ENCODE peak calls at places on chromosomes 12 and 14, in five cellular contexts. G is endothelial cell, M is tibial artery, O is BJ, F is Calu3. C is an unnamed sample.

GRCh38 chr12:80709811-80710726 is 2.6 kb downstream of the MYF6 start:
- DNase-seq in O (no peak), M (no peak), F (no peak), G (no peak), C (peak; percentile 8)

GRCh38 chr14:32991706-32992105 is 53.0 kb downstream of the NPAS3 start:
- DNase-seq in M (no peak), F (no peak), G (no peak), O (peak; percentile 18), C (no peak)

GRCh38 chr14:99262977-99263448 is 9.0 kb downstream of the BCL11B start:
- DNase-seq in O (no peak), F (no peak), G (peak; percentile 35), M (peak; percentile 41), C (no peak)

GRCh38 chr14:97408937-97409860 is 612.0 kb downstream of the VRK1 start:
- DNase-seq in G (no peak), O (no peak), F (no peak), M (no peak), C (no peak)

GRCh38 chr14:90266441-90267154 is 10.2 kb downstream of the PSMC1 start:
- DNase-seq in O (no peak), F (no peak), G (no peak), M (no peak), C (no peak)

GRCh38 chr14:99995700-99996356 is 69.4 kb upstream of the EVL start:
- DNase-seq in G (peak; percentile 65), F (peak; percentile 75), M (peak; percentile 70), O (no peak), C (peak; percentile 74)

GRCh38 chr12:124901003-124901402 is 13.4 kb downstream of the UBC start:
- DNase-seq in M (no peak), F (no peak), O (no peak), G (no peak), C (no peak)

GRCh38 chr14:89638888-89639287 is 221.9 kb upstream of the FOXN3 start:
- DNase-seq in G (no peak), O (no peak), M (no peak), F (no peak), C (no peak)

GRCh38 chr12:116864371-116865160 is 16.7 kb downstream of the HRK start:
- DNase-seq in M (peak; percentile 73), G (no peak), F (no peak), O (peak; percentile 86), C (peak; percentile 8)

GRCh38 chr12:47885566-47885965 is 19.2 kb downstream of the VDR start:
- DNase-seq in M (peak; percentile 10), F (no peak), G (no peak), O (no peak), C (no peak)

GRCh38 chr12:49188205-49188915 is 520 bp downstream of the TUBA1A start:
- DNase-seq in O (no peak), G (peak; percentile 36), M (peak; percentile 90), F (peak; percentile 58), C (peak; percentile 74)

GRCh38 chr12:56593909-56594621 is 36.1 kb downstream of the BAZ2A start:
- DNase-seq in M (peak; percentile 77), O (peak; percentile 33), F (peak; percentile 67), G (peak; percentile 73), C (peak; percentile 61)

GRCh38 chr14:73784065-73784987 is 67.3 kb upstream of the PTGR2 start:
- DNase-seq in M (no peak), O (no peak), F (no peak), G (no peak), C (peak; percentile 79)

GRCh38 chr12:88383405-88383804 is 196.9 kb downstream of the KITLG start:
- DNase-seq in M (no peak), O (no peak), G (no peak), F (no peak), C (no peak)

GRCh38 chr14:37588956-37589737 is 5.9 kb downstream of the FOXA1 start:
- DNase-seq in G (no peak), O (no peak), F (no peak), M (no peak), C (peak; percentile 62)

GRCh38 chr12:104672501-104673265 is 215.9 kb downstream of the CHST11 start:
- DNase-seq in M (peak; percentile 95), G (no peak), F (peak; percentile 24), O (no peak), C (peak; percentile 80)

GRCh38 chr12:25495336-25496097 is 57.6 kb downstream of the LMNTD1 start:
- DNase-seq in G (no peak), M (no peak), O (peak; percentile 61), F (peak; percentile 2), C (peak; percentile 86)

GRCh38 chr14:54672688-54673087 is 105.8 kb downstream of the SAMD4A start:
- DNase-seq in F (no peak), M (no peak), O (no peak), G (no peak), C (no peak)

GRCh38 chr12:41802803-41803202 is 341.9 kb downstream of the GXYLT1 start:
- DNase-seq in F (no peak), O (no peak), G (no peak), M (no peak), C (no peak)

GRCh38 chr14:75542585-75543091 is 20.4 kb downstream of the BATF start:
- DNase-seq in M (peak; percentile 78), F (peak; percentile 46), O (no peak), G (no peak), C (no peak)

GRCh38 chr14:71004481-71004880 is 97.2 kb downstream of the PCNX1 start:
- DNase-seq in F (no peak), O (no peak), M (no peak), G (no peak), C (no peak)

GRCh38 chr14:66078031-66078430 is 408.1 kb upstream of the CCDC196 start:
- DNase-seq in F (no peak), G (no peak), M (no peak), O (no peak), C (no peak)

GRCh38 chr14:63342381-63342780 is 23.6 kb upstream of the GPHB5 start:
- DNase-seq in O (no peak), G (no peak), F (no peak), M (no peak), C (peak; percentile 24)

GRCh38 chr14:96629558-96630222 is 127.5 kb downstream of the PAPOLA start:
- DNase-seq in F (no peak), M (peak; percentile 47), O (no peak), G (no peak), C (no peak)

GRCh38 chr14:21993837-21994236 is 320.2 kb upstream of the OR4E1 start:
- DNase-seq in O (no peak), M (no peak), G (no peak), F (no peak), C (no peak)

GRCh38 chr14:21995332-21995731 is 321.7 kb upstream of the OR4E1 start:
- DNase-seq in O (no peak), M (no peak), F (no peak), G (no peak), C (no peak)

GRCh38 chr14:21999400-21999799 is 325.8 kb upstream of the OR4E1 start:
- DNase-seq in M (no peak), O (no peak), G (no peak), F (no peak), C (peak; percentile 37)

GRCh38 chr14:21993070-21993469 is 319.5 kb upstream of the OR4E1 start:
- DNase-seq in M (no peak), G (no peak), O (no peak), F (no peak), C (no peak)

GRCh38 chr14:21997300-21997699 is 323.7 kb upstream of the OR4E1 start:
- DNase-seq in G (peak; percentile 22), M (no peak), F (peak; percentile 24), O (no peak), C (peak; percentile 68)
- TF ChIP-seq CTCF in G (no peak), M (no peak), F (no peak), O (no peak), C (peak; percentile 60)

DNA sequence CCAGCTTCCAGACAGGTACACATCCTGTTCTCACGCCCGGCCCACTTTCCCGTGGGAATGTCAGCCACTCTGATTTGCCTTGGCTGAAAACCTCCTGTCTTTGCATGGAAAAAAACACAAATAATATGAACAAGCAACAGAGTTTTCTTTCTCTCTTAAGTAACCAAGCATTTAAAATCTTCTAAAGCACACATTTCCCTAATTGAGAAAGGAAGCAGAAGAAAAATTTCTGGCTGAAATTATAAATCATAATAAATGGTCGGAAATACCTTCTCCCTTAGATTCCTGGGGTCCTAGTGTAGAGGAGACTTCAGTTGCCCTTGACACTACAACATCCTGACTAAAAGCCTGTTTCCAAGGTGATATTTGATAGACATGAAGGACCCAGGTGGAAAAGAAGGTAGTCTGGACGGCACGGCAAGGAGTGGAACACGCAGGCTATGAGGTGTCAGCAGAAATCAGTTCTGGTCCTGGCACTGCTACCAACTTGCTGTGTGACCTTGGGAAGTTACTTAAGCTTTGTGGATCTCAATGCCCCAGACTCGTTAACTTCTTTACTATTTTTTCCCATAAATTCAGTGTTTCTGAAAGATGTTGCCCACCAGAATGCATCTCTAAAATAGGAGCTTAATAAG is 37.0 kb upstream of the BCL2L14 start:
- DNase-seq in G (no peak), F (no peak), M (no peak), O (no peak), C (no peak)
- TF ChIP-seq CTCF in G (no peak), F (peak; percentile 11), M (no peak), O (no peak), C (no peak)

DNA sequence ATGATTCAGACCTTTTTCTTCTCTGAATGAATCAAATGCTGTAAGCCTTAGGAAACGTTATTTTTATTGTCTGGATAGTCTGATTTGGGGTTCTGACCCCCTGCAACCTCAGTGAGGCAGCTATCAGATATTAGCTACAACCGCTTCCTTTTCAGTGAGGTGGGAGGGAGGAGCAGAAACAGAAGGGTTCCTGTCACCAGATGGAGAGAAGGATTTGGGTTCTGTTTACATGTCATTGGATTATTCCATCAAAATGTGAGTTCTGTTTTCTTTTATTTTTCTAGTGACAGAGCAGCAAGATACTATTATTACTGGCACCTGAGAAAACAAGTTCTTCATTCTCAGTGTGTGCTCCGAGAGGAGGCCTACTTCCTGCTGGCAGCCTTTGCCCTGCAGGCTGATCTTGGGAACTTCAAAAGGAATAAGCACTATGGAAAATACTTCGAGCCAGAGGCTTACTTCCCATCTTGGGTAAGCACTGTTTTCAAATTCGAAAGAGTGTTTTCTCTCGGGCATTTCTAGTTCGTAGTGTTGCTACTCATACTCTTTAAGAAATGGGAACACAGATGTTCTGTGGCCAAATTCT is 52.8 kb downstream of the FRMD6 start:
- DNase-seq in G (peak; percentile 6), F (no peak), O (no peak), M (no peak), C (no peak)
- TF ChIP-seq CTCF in G (no peak), F (no peak), O (peak; percentile 10), M (no peak), C (no peak)

DNA sequence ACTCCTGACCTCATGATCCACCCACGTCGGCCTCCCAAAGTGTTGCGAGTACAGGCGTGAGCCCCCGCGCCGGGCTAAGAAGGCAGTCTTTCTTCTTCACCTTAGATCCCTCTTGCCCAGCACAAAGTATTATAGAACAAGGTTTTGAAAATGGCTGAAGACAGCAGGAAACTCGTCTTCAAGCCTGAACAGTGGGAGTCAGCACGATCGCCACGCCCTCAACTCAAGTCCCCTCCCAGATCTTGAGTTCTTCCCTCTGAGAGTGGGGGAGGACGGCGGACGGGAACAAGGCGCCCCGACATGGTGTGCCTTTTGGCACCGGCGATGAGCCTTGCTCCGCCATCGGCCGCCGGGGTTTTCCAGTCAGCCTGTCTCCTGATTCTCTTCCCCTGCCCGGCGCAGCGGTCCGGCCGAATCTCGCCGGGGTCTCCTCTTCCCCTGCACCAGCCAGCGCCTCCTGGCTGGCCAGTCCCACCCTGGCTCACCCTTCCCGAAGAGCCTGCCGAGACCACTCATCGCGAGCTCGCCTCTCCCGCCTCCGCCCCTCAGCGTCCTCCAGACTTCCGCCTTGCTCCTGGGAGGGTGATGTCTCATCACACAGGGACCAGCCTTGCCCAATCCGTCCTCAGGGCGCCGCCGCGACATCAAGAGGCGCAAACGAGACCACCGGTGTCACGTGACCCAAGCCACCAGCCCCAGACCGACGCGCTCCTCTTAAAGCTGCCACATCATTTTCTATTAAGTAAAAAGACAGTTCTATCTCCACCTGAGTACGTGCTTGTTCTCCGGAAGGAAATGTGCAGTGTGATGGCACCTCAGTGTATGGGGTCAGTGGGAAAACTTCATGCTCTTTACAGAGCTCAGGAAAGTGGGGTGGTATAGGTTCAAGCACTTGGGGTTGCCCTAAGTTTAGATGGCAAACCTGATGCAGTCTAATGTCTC is at the start of gene CHMP4A:
- DNase-seq in F (peak; percentile 96), G (peak; percentile 92), M (peak; percentile 98), O (peak; percentile 91), C (peak; percentile 98)
- TF ChIP-seq CTCF in F (no peak), G (no peak), M (peak; percentile 14), O (peak; percentile 46), C (peak; percentile 18)

C was measured in epithelial cell of esophagus.